ENCODE peak calls at places on chromosomes 11 and 22, in ten cellular contexts. K is HTR-8/SVneo; V is fibroblast of pulmonary artery; L is SK-N-DZ; J is upper lobe of right lung; P is activated CD4-positive, alpha-beta memory T cell treated with anti-CD3 and anti-CD28 coated beads, Interleukin-2, amount 10 ng/mL, durations not matched to agents 7 days and 5 days; M is germinal center; E is stimulated activated CD4-positive, alpha-beta T cell treated with anti-CD3 and anti-CD28 coated beads, Interleukin-4, amount 100 ng/mL, for 48 hours; C is AG04450; X is amniotic epithelial cell. U is an unnamed sample.

GRCh38 chr22:48098243-48098935 is 1335.9 kb downstream of the TBC1D22A start:
- DNase-seq in V (no peak), C (no peak), M (peak; percentile 82), K (no peak), X (no peak), E (no peak), L (no peak), P (peak; percentile 57), J (no peak), U (no peak)

GRCh38 chr11:1916132-1916985 is 3.1 kb upstream of the TNNT3 start:
- DNase-seq in X (no peak), L (no peak), E (no peak), V (no peak), P (no peak), C (no peak), J (peak; percentile 57), K (no peak), M (no peak), U (peak; percentile 86)

GRCh38 chr11:19326499-19326898 is 85.8 kb upstream of the E2F8 start:
- DNase-seq in L (no peak), E (no peak), X (peak; percentile 16), K (peak; percentile 14), V (peak; percentile 64), P (no peak), C (no peak), J (no peak), M (no peak), U (peak; percentile 57)

GRCh38 chr11:128522943-128523518 is 64.3 kb downstream of the ETS1 start:
- DNase-seq in K (no peak), M (no peak), X (no peak), J (no peak), P (peak; percentile 66), L (no peak), V (no peak), C (no peak), E (peak; percentile 61), U (no peak)

GRCh38 chr11:96287796-96288439 is 55.1 kb downstream of the MAML2 start:
- DNase-seq in X (no peak), C (no peak), K (no peak), L (no peak), J (no peak), E (no peak), V (peak; percentile 23), M (no peak), P (no peak), U (no peak)

GRCh38 chr11:102911758-102912481 is 37.1 kb upstream of the MMP12 start:
- DNase-seq in K (no peak), M (no peak), L (no peak), V (no peak), X (no peak), P (no peak), C (no peak), J (no peak), E (no peak), U (no peak)

GRCh38 chr11:69635804-69636511 is 5.0 kb upstream of the CCND1 start:
- DNase-seq in L (peak; percentile 38), M (no peak), C (no peak), J (no peak), K (no peak), X (no peak), V (no peak), P (no peak), E (no peak), U (peak; percentile 71)

GRCh38 chr11:35418282-35418846 is 994 bp downstream of the SLC1A2 start:
- DNase-seq in K (no peak), M (no peak), C (no peak), E (no peak), V (no peak), P (no peak), J (peak; percentile 65), L (peak; percentile 57), X (no peak), U (no peak)

GRCh38 chr11:116808262-116809175 is 14.6 kb downstream of the APOA4 start:
- DNase-seq in P (no peak), M (no peak), K (no peak), X (peak; percentile 83), L (no peak), C (no peak), J (peak; percentile 87), E (no peak), V (peak; percentile 94), U (no peak)

GRCh38 chr11:8812438-8812837 is 98.6 kb upstream of the AKIP1 start:
- DNase-seq in V (peak; percentile 54), K (no peak), P (no peak), C (no peak), J (peak; percentile 87), X (peak; percentile 70), M (no peak), E (no peak), L (no peak), U (no peak)

GRCh38 chr22:42697542-42698013 is 23.1 kb downstream of the A4GALT start:
- DNase-seq in M (no peak), V (peak; percentile 93), J (no peak), C (peak; percentile 44), X (peak; percentile 87), E (no peak), P (no peak), K (peak; percentile 61), L (no peak), U (peak; percentile 98)